ENCODE peak calls at places on chromosomes 11 and 22, in five cellular contexts. G is IMR-90, J is uterus, A is right lobe of liver, Z is endothelial cell of umbilical vein. D is an unnamed sample.

GRCh38 chr11:112526699-112527410 is 266.2 kb upstream of the PLET1 start:
- DNase-seq in G (no peak), J (no peak), A (no peak), Z (no peak), D (no peak)

GRCh38 chr11:36035999-36036398 is 92.1 kb downstream of the LDLRAD3 start:
- DNase-seq in G (no peak), J (no peak), A (no peak), Z (no peak), D (no peak)

GRCh38 chr22:32426881-32427280 is 14.8 kb upstream of the RTCB start:
- DNase-seq in G (no peak), J (no peak), A (no peak), Z (no peak), D (no peak)

GRCh38 chr11:1197886-1198765 is 24.7 kb upstream of the MUC5B start:
- DNase-seq in G (no peak), J (peak), A (peak), Z (no peak), D (no peak)

GRCh38 chr11:130550160-130550559 is 101.7 kb downstream of the ADAMTS15 start:
- DNase-seq in G (no peak), J (no peak), A (no peak), Z (no peak), D (no peak)

GRCh38 chr22:49251371-49251770 is 576.3 kb downstream of the BRD1 start:
- DNase-seq in G (no peak), J (no peak), A (no peak), Z (no peak), D (no peak)

GRCh38 chr11:118295834-118296454 is 8.6 kb upstream of the CD3E start:
- DNase-seq in G (peak), J (no peak), A (no peak), Z (peak), D (no peak)

GRCh38 chr11:13781153-13781552 is 112.7 kb downstream of the FAR1 start:
- DNase-seq in G (no peak), J (no peak), A (no peak), Z (no peak), D (no peak)

GRCh38 chr11:113773092-113773415 is 438 bp downstream of the ZW10 start:
- DNase-seq in G (peak), J (no peak), A (no peak), Z (no peak), D (no peak)

GRCh38 chr11:24386551-24387404 is 110.1 kb upstream of the LUZP2 start:
- DNase-seq in G (peak), J (no peak), A (no peak), Z (peak), D (no peak)

GRCh38 chr11:3375552-3375951 is 3.4 kb downstream of the ZNF195 start:
- DNase-seq in G (no peak), J (no peak), A (no peak), Z (no peak), D (no peak)

GRCh38 chr11:106378513-106379179 is 301.2 kb downstream of the AASDHPPT start:
- DNase-seq in G (no peak), J (no peak), A (no peak), Z (no peak), D (no peak)

GRCh38 chr22:28899199-28899853 is 16.0 kb downstream of the ZNRF3 start:
- DNase-seq in G (peak), J (no peak), A (no peak), Z (no peak), D (no peak)

GRCh38 chr11:36192723-36193619 is 96.3 kb downstream of the COMMD9 start:
- DNase-seq in G (no peak), J (no peak), A (no peak), Z (no peak), D (no peak)

GRCh38 chr11:70159612-70160570 is 43.2 kb upstream of the FADD start:
- DNase-seq in G (peak), J (peak), A (peak), Z (peak), D (peak)

GRCh38 chr11:47912843-47913437 is 64.8 kb upstream of the NUP160 start:
- DNase-seq in G (no peak), J (no peak), A (no peak), Z (no peak), D (no peak)

GRCh38 chr22:22685586-22685985 is 41.2 kb downstream of the GGTLC2 start:
- DNase-seq in G (no peak), J (no peak), A (no peak), Z (no peak), D (no peak)

GRCh38 chr11:34050967-34051348 is 573 bp upstream of the CAPRIN1 start:
- DNase-seq in G (peak), J (no peak), A (no peak), Z (no peak), D (peak)

GRCh38 chr22:37057796-37058510 is 6.4 kb downstream of the KCTD17 start:
- DNase-seq in G (no peak), J (no peak), A (no peak), Z (no peak), D (no peak)

DNA sequence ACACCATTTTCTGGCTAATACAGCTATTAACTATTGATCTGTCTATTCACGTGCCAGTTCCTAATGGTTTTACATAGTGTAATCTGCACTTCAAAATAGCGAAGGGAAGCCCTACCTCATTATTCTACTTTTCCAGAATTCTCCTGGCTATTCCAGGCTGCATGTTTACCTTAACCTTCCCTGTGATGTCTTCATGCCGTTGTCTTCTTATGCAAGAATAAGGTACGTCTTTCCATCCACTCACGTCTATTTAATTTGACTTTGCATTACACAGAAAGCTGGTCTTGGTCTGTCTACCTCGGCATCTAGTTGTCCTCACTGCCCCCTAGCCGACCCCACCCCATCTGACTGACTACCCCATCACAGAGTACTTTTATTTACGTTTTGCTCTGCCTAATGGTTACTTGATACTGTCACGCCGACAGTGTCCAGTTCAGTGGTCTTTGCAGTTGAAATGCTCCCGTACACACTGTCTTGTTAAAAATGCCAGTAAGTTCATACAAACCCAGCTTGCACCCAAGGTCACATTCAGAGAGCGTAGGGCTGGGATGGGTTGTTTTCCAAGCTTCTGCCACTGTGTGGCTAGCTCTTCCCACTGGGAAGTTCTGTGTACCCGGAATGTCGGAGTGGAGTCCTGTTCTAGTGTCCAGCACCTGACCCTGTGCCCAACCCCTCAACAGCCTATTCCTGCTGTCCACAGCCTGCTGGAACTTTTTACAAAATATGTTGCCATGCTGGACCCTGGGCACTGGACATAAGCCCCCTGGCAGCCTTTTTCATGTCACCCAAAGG is 15.0 kb downstream of the NEAT1 start:
- DNase-seq in G (peak), J (peak), A (peak), Z (peak), D (no peak)
- TF ChIP-seq POLR2A in G (peak), J (no peak), A (peak), Z (no peak), D (no peak)

GRCh38 chr11:18705651-18706281 is 7.2 kb downstream of the TMEM86A start:
- DNase-seq in G (no peak), J (peak), A (peak), Z (peak), D (no peak)
- TF ChIP-seq POLR2A in G (no peak), J (no peak), A (no peak), Z (no peak), D (no peak)

GRCh38 chr11:86068951-86069407 is at the start of gene PICALM:
- DNase-seq in G (peak), J (peak), A (peak), Z (peak), D (peak)

GRCh38 chr11:86068138-86068861 is 584 bp downstream of the PICALM start:
- DNase-seq in G (no peak), J (peak), A (peak), Z (peak), D (no peak)

GRCh38 chr11:86066606-86067229 is 2.2 kb downstream of the PICALM start:
- DNase-seq in G (no peak), J (no peak), A (no peak), Z (peak), D (no peak)

GRCh38 chr11:86066033-86066432 is 2.9 kb downstream of the PICALM start:
- DNase-seq in G (no peak), J (no peak), A (no peak), Z (peak), D (no peak)

GRCh38 chr11:86067230-86068137 is 1.4 kb downstream of the PICALM start:
- DNase-seq in G (no peak), J (no peak), A (no peak), Z (peak), D (no peak)
- TF ChIP-seq POLR2A in G (no peak), J (no peak), A (peak), Z (no peak), D (no peak)

GRCh38 chr11:57712256-57713150 is at the start of gene TMX2:
- DNase-seq in G (peak), J (peak), A (peak), Z (peak), D (peak)
- TF ChIP-seq POLR2A in G (peak), J (no peak), A (peak), Z (no peak), D (peak)

D was measured in H54.